ENCODE peak calls at places on chromosomes 16 and 17, in six cellular contexts. F, Z, S, Q, E and L are unnamed samples.

GRCh38 chr17:39239640-39240314 is 14.0 kb upstream of the STAC2 start:
- DNase-seq in Z (peak), S (no peak), E (no peak), F (peak), Q (peak), L (no peak)

GRCh38 chr16:56547120-56547948 is 17.5 kb upstream of the MT4 start:
- DNase-seq in Q (no peak), Z (peak), E (peak), S (no peak), F (no peak), L (peak)

GRCh38 chr17:39485555-39485954 is 24.3 kb downstream of the CDK12 start:
- DNase-seq in F (peak), E (no peak), Q (no peak), Z (no peak), S (no peak), L (no peak)

GRCh38 chr16:68592466-68593337 is 52.4 kb upstream of the CDH3 start:
- DNase-seq in Z (no peak), Q (peak), E (no peak), S (no peak), F (no peak), L (no peak)

GRCh38 chr17:8681175-8681949 is 50.8 kb upstream of the MYH10 start:
- DNase-seq in S (no peak), Z (no peak), F (no peak), Q (no peak), E (no peak), L (no peak)

GRCh38 chr16:17083628-17084027 is 387.1 kb downstream of the XYLT1 start:
- DNase-seq in S (no peak), E (peak), Z (no peak), Q (no peak), F (no peak), L (peak)

GRCh38 chr17:8096541-8096940 is 9.0 kb upstream of the ALOX12B start:
- DNase-seq in Q (no peak), F (no peak), Z (no peak), E (no peak), S (no peak), L (no peak)

GRCh38 chr17:31838641-31839225 is 20.3 kb downstream of the COPRS start:
- DNase-seq in Q (no peak), E (no peak), F (no peak), Z (no peak), S (no peak), L (no peak)

GRCh38 chr17:14417336-14417735 is 116.5 kb downstream of the HS3ST3B1 start:
- DNase-seq in E (no peak), S (no peak), F (no peak), Q (peak), Z (no peak), L (no peak)
- TF ChIP-seq ZNF274 in E (no peak), S (no peak), F (no peak), Q (no peak), Z (no peak), L (no peak)

DNA sequence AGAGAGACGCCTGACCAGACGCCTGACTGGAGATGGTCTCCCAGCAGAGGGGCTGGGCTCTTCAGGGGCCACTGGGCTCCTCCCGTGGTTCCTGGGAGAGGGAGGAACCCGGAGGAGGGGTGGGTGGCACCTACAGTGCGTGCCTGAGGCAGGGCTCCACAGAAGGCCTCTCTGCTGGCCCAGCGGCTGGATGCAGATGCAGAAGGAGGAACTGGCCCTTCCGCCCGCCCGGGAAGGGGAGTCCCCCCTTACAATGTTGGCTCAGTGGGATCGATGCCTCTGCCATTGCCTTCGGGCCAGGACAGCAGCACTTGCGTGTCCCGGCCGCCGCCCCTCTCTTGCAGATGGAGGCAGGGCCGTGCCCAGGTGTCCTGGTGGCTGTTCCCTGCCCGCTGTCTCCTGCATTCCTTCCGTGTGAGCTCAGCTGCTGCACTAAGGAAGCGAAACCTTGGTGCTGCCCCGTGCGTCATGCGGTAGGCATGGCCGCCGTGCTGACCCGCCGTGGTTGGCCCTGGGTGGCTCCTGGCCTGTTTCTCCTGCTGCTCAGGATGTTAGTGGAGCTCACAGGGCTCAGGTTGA is 15.1 kb downstream of the BAIAP2 start:
- DNase-seq in S (peak), Q (no peak), F (peak), Z (no peak), E (no peak), L (no peak)
- TF ChIP-seq ZNF274 in S (no peak), Q (no peak), F (no peak), Z (no peak), E (no peak), L (no peak)

GRCh38 chr16:87849419-87850008 is 19.8 kb downstream of the SLC7A5 start:
- DNase-seq in E (no peak), S (no peak), Q (no peak), Z (no peak), F (no peak), L (no peak)
- TF ChIP-seq ZNF274 in E (no peak), S (no peak), Q (no peak), Z (no peak), F (no peak), L (no peak)

GRCh38 chr17:17426184-17426583 is 50.6 kb upstream of the MED9 start:
- DNase-seq in F (no peak), Z (no peak), Q (no peak), S (no peak), E (no peak), L (no peak)

GRCh38 chr17:17424552-17424951 is 52.2 kb upstream of the MED9 start:
- DNase-seq in E (no peak), Z (no peak), Q (no peak), F (no peak), S (no peak), L (no peak)

GRCh38 chr17:17425005-17425404 is 51.8 kb upstream of the MED9 start:
- DNase-seq in F (no peak), S (no peak), Z (no peak), Q (no peak), E (no peak), L (no peak)

GRCh38 chr17:17423656-17424055 is 53.1 kb upstream of the MED9 start:
- DNase-seq in S (no peak), F (no peak), Z (no peak), E (no peak), Q (no peak), L (no peak)

GRCh38 chr17:17425591-17425990 is 51.2 kb upstream of the MED9 start:
- DNase-seq in S (no peak), Z (no peak), E (no peak), Q (no peak), F (no peak), L (no peak)
- TF ChIP-seq ZNF274 in S (no peak), Z (no peak), E (no peak), Q (no peak), F (no peak), L (no peak)

GRCh38 chr16:23339781-23340180 is 37.7 kb downstream of the SCNN1B start:
- DNase-seq in F (no peak), E (no peak), Q (no peak), Z (no peak), S (no peak), L (no peak)
- TF ChIP-seq ZNF274 in F (no peak), E (no peak), Q (no peak), Z (no peak), S (no peak), L (no peak)

GRCh38 chr17:77391668-77392375 is 251.1 kb downstream of the SEC14L1 start:
- DNase-seq in Z (no peak), S (no peak), F (no peak), Q (no peak), E (peak), L (no peak)
- TF ChIP-seq ZNF274 in Z (no peak), S (no peak), F (no peak), Q (no peak), E (no peak), L (no peak)